ENCODE peak calls at places on chromosomes 13 and 19, in six cellular contexts. P is ovary; V is A549; I is mucosa of descending colon; G is CD8-positive, alpha-beta T cell; R is OCI-LY7. T is an unnamed sample.

GRCh38 chr13:30133976-30134375 is 173.4 kb downstream of the KATNAL1 start:
- DNase-seq in I (no peak), R (no peak), V (no peak), G (no peak), P (no peak), T (no peak)

GRCh38 chr13:43804461-43805070 is 17.8 kb upstream of the ENOX1 start:
- DNase-seq in V (peak; percentile 9), G (no peak), P (no peak), R (peak; percentile 61), I (no peak), T (peak; percentile 85)

GRCh38 chr19:18895038-18895827 is 725 bp downstream of the CERS1 start:
- DNase-seq in R (peak; percentile 34), I (no peak), V (peak; percentile 66), P (no peak), G (no peak), T (peak; percentile 23)

GRCh38 chr19:11721681-11722080 is 17.1 kb downstream of the ZNF823 start:
- DNase-seq in R (no peak), P (no peak), I (no peak), G (no peak), V (no peak), T (no peak)

GRCh38 chr13:97256343-97256783 is 34.2 kb downstream of the MBNL2 start:
- DNase-seq in V (peak; percentile 64), G (no peak), R (no peak), P (no peak), I (no peak), T (peak; percentile 80)

GRCh38 chr19:38337360-38337653 is 1.7 kb downstream of the CATSPERG start:
- DNase-seq in G (no peak), I (no peak), P (no peak), R (no peak), V (peak; percentile 35), T (no peak)

GRCh38 chr19:11168568-11168967 is 13.0 kb upstream of the SPC24 start:
- DNase-seq in R (no peak), V (peak; percentile 49), I (no peak), G (no peak), P (no peak), T (peak; percentile 98)

GRCh38 chr13:114121496-114122466 is 10.6 kb downstream of the RASA3 start:
- DNase-seq in G (no peak), I (no peak), P (no peak), R (no peak), V (no peak), T (no peak)

GRCh38 chr13:100298116-100298681 is 209.3 kb downstream of the PCCA start:
- DNase-seq in I (no peak), V (no peak), P (no peak), G (no peak), R (no peak), T (no peak)

GRCh38 chr19:34217952-34218817 is 36.2 kb upstream of the GARRE1 start:
- DNase-seq in I (no peak), R (no peak), G (peak; percentile 71), V (no peak), P (no peak), T (peak; percentile 73)

GRCh38 chr13:27406178-27406939 is 18.1 kb upstream of the GTF3A start:
- DNase-seq in G (peak; percentile 44), V (peak; percentile 41), R (peak; percentile 68), I (peak; percentile 47), P (no peak), T (peak; percentile 28)

GRCh38 chr19:10899171-10899653 is 27.9 kb downstream of the CARM1 start:
- DNase-seq in I (peak; percentile 90), G (no peak), V (no peak), R (no peak), P (no peak), T (no peak)

GRCh38 chr13:107680115-107680514 is 535.2 kb downstream of the LIG4 start:
- DNase-seq in P (no peak), I (no peak), R (no peak), G (no peak), V (no peak), T (no peak)

GRCh38 chr19:15463865-15464371 is 426 bp downstream of the RASAL3 start:
- DNase-seq in P (no peak), G (peak; percentile 85), R (peak; percentile 85), V (no peak), I (peak; percentile 66), T (no peak)

GRCh38 chr19:47623151-47623920 is 14.4 kb downstream of the BICRA start:
- DNase-seq in G (no peak), V (no peak), P (no peak), I (no peak), R (no peak), T (no peak)

GRCh38 chr19:28150129-28150528 is 1062.8 kb downstream of the UQCRFS1 start:
- DNase-seq in P (no peak), V (no peak), I (no peak), G (no peak), R (no peak), T (no peak)

GRCh38 chr19:40420766-40421467 is 4.9 kb downstream of the SERTAD1 start:
- DNase-seq in V (peak; percentile 99), G (peak; percentile 78), R (peak; percentile 84), P (peak; percentile 96), I (peak; percentile 96), T (peak; percentile 99)

GRCh38 chr13:20222553-20222952 is 9.6 kb downstream of the GJB6 start:
- DNase-seq in P (no peak), V (no peak), R (no peak), I (no peak), G (no peak), T (no peak)

GRCh38 chr19:17787274-17787913 is 7.5 kb upstream of the B3GNT3 start:
- DNase-seq in G (no peak), P (no peak), R (no peak), I (no peak), V (no peak), T (no peak)

GRCh38 chr13:76884167-76884566 is 2.0 kb downstream of the KCTD12 start:
- DNase-seq in R (no peak), V (no peak), G (no peak), I (peak; percentile 63), P (peak; percentile 31), T (peak; percentile 46)

GRCh38 chr19:48175578-48175977 is 5.1 kb downstream of the ZSWIM9 start:
- DNase-seq in R (no peak), G (no peak), P (no peak), I (no peak), V (no peak), T (no peak)

GRCh38 chr13:33353646-33354045 is 68.1 kb upstream of the STARD13 start:
- DNase-seq in V (no peak), I (no peak), R (no peak), P (no peak), G (no peak), T (no peak)

GRCh38 chr19:49684251-49684982 is 5.0 kb upstream of the ADM5 start:
- DNase-seq in I (no peak), V (peak; percentile 75), R (no peak), P (no peak), G (no peak), T (no peak)
- TF ChIP-seq CTCF in I (peak; percentile 23), V (peak; percentile 65), R (peak; percentile 71), P (no peak), G (no peak), T (peak; percentile 33)

GRCh38 chr13:94703271-94703670 is 9.1 kb downstream of the SOX21 start:
- DNase-seq in P (no peak), V (no peak), R (no peak), I (no peak), G (no peak), T (no peak)

GRCh38 chr13:94700536-94700935 is 11.8 kb downstream of the SOX21 start:
- DNase-seq in R (no peak), I (no peak), P (no peak), G (no peak), V (no peak), T (no peak)

GRCh38 chr13:94700051-94700535 is 12.3 kb downstream of the SOX21 start:
- DNase-seq in V (no peak), I (no peak), R (no peak), G (no peak), P (no peak), T (no peak)

GRCh38 chr13:94702181-94703041 is 9.9 kb downstream of the SOX21 start:
- DNase-seq in V (no peak), R (no peak), I (no peak), P (no peak), G (no peak), T (no peak)

GRCh38 chr13:94701313-94702180 is 10.8 kb downstream of the SOX21 start:
- DNase-seq in P (no peak), R (no peak), V (no peak), I (no peak), G (no peak), T (no peak)
- H3K4me3 ChIP-seq in P (no peak overlapping the region), R (no peak overlapping the region), V (no peak overlapping the region), I (no peak overlapping the region), G (no peak overlapping the region), T (no peak overlapping the region)

DNA sequence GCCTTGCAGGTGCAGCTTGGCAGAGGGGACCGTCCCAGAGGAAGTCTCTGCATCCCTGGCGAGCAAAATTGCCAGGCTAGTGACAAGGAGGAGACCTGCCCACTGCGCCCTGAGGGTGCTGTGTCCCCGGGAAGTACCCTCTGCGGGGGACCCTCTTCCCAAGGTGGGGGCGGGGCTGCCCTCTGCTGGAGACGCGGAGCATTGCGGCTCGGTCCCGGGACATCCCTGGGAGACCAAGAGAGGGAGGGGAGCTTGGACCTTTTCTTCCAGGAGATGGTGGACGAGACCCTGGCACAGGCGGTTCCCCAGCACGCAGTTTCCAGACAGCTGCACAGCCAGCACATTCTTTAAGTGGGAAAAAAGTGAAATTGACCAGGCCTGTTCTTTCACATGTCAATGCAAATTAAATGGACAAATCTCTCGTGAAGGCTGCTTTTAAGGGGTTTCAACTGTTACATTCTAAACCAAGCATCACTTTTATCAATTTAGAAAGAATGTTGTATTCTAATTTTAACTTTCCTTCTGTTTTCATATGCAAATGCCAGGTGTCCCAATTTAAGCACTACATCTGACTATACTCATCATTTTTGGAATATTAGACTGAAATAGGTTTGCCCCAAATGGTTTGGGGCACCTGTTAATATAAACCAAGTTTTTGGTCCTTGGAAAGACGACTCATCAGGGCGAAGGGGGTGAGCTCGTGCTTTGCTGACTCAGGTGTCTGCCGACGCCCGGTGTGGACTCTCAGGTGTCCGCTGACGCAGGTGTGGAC is 60.7 kb downstream of the MCF2L start:
- DNase-seq in R (peak; percentile 34), I (peak; percentile 67), P (no peak), G (peak; percentile 59), V (peak; percentile 21), T (no peak)
- TF ChIP-seq CTCF in R (peak; percentile 78), I (peak; percentile 74), P (peak; percentile 59), G (peak; percentile 86), V (peak; percentile 58), T (peak; percentile 94)

DNA sequence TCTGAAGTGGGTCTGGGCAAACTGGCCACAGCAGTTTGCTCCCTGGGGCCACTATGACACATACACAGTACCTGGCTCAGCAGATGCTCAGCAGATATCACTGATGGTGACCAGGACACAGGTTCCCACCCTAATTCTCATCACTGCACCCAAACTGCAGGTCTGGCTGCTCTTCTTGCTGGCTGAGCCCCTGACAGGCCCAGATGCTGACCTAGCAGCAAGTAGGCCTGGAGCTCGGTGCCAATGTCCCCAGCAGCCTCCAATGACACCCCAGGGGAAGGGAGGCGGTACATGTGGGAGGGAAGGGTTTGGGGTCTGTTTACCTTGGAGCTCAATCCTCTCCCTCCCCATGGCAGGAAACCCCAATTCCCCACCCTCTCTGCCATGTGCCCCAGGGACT is 5.1 kb downstream of the UBE2S start:
- DNase-seq in G (no peak), V (no peak), P (no peak), I (no peak), R (no peak), T (no peak)
- H3K4me3 ChIP-seq in G (no peak overlapping the region), V (no peak overlapping the region), P (no peak overlapping the region), I (no peak overlapping the region), R (no peak overlapping the region), T (no peak overlapping the region)